ENCODE peak calls at places on chromosomes 13 and 19, in six cellular contexts. One of them, this sample, is unnamed.

GRCh38 chr13:112931028-112931934 is 37.7 kb upstream of the MCF2L start:
- DNase-seq in K562: peak
- DNase-seq in transverse colon: peak
- DNase-seq in IMR-90: peak
- DNase-seq in esophagus squamous epithelium: no peak
- DNase-seq in HepG2: peak
- DNase-seq in this sample: no peak

GRCh38 chr13:113771709-113772331 is 12.8 kb downstream of the TMEM255B start:
- DNase-seq in transverse colon: no peak
- DNase-seq in K562: no peak
- DNase-seq in esophagus squamous epithelium: no peak
- DNase-seq in HepG2: no peak
- DNase-seq in IMR-90: peak
- DNase-seq in this sample: no peak

GRCh38 chr13:49400755-49401659 is 42.9 kb downstream of the CAB39L start:
- DNase-seq in IMR-90: peak
- DNase-seq in esophagus squamous epithelium: no peak
- DNase-seq in K562: no peak
- DNase-seq in HepG2: no peak
- DNase-seq in transverse colon: peak
- DNase-seq in this sample: peak

GRCh38 chr19:10565028-10565566 is 713 bp downstream of the KRI1 start:
- DNase-seq in IMR-90: peak
- DNase-seq in esophagus squamous epithelium: no peak
- DNase-seq in HepG2: no peak
- DNase-seq in transverse colon: peak
- DNase-seq in K562: peak
- DNase-seq in this sample: no peak

GRCh38 chr13:36395280-36395679 is 37.0 kb upstream of the CCNA1 start:
- DNase-seq in K562: no peak
- DNase-seq in esophagus squamous epithelium: no peak
- DNase-seq in IMR-90: peak
- DNase-seq in HepG2: peak
- DNase-seq in transverse colon: no peak
- DNase-seq in this sample: no peak

GRCh38 chr13:35260316-35260715 is 216.2 kb downstream of the MAB21L1 start:
- DNase-seq in K562: no peak
- DNase-seq in IMR-90: no peak
- DNase-seq in esophagus squamous epithelium: no peak
- DNase-seq in HepG2: no peak
- DNase-seq in transverse colon: no peak
- DNase-seq in this sample: no peak

GRCh38 chr13:94433055-94433947 is 46.2 kb downstream of the DCT start:
- DNase-seq in transverse colon: peak
- DNase-seq in IMR-90: no peak
- DNase-seq in esophagus squamous epithelium: no peak
- DNase-seq in K562: peak
- DNase-seq in HepG2: peak
- DNase-seq in this sample: no peak

GRCh38 chr13:26621731-26622401 is 64.4 kb downstream of the WASF3 start:
- DNase-seq in HepG2: peak
- DNase-seq in transverse colon: peak
- DNase-seq in esophagus squamous epithelium: no peak
- DNase-seq in K562: no peak
- DNase-seq in IMR-90: no peak
- DNase-seq in this sample: no peak

GRCh38 chr13:26022538-26023292 is 29.1 kb downstream of the SHISA2 start:
- DNase-seq in esophagus squamous epithelium: no peak
- DNase-seq in IMR-90: peak
- DNase-seq in HepG2: no peak
- DNase-seq in K562: no peak
- DNase-seq in transverse colon: no peak
- DNase-seq in this sample: no peak

DNA sequence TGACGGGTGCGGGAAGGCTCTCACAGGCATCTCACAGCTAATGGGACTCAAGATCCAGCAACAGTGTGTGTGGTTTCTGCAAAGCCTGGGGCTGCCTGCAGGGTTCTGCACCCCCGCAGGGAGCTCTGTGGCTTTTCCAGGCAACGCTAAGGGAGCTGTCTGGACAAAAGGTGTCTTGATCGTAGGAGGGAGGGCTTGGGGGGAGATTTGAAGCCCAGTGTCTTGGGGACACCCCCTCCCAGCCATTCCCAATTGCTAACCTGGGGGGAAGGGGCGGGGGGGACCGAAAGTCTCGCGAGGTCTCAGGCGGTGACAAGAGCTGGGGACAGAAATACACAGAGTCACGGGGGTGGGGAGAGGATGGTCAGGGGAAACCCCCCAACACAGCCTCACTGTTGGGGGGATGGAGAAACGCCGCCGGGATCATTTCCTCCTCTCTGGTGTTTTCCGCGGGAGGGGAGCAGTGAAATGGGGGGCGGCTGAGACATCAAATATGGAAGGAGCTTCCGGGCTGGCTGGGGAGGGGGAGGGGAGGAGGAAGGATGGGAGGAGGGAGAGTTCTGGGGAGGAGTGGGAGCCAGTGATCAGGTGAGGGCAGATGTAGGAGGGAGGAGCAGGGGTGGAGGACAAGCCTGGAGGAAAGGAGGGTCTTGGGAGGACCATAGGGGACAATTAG is 13.3 kb downstream of the KCNC3 start:
- DNase-seq in esophagus squamous epithelium: no peak
- DNase-seq in IMR-90: no peak
- DNase-seq in transverse colon: no peak
- DNase-seq in K562: peak
- DNase-seq in HepG2: no peak
- DNase-seq in this sample: no peak
- TF ChIP-seq POLR2A in esophagus squamous epithelium: no peak
- TF ChIP-seq POLR2A in IMR-90: no peak
- TF ChIP-seq POLR2A in transverse colon: no peak
- TF ChIP-seq POLR2A in K562: peak
- TF ChIP-seq POLR2A in HepG2: no peak
- TF ChIP-seq POLR2A in this sample: no peak

GRCh38 chr19:55096061-55096701 is 20.5 kb downstream of the EPS8L1 start:
- DNase-seq in IMR-90: no peak
- DNase-seq in esophagus squamous epithelium: no peak
- DNase-seq in transverse colon: no peak
- DNase-seq in K562: no peak
- DNase-seq in HepG2: no peak
- DNase-seq in this sample: no peak

GRCh38 chr19:55101261-55101660 is 16.2 kb downstream of the PPP1R12C start:
- DNase-seq in HepG2: no peak
- DNase-seq in transverse colon: no peak
- DNase-seq in K562: no peak
- DNase-seq in IMR-90: no peak
- DNase-seq in esophagus squamous epithelium: no peak
- DNase-seq in this sample: no peak

GRCh38 chr19:55099557-55100506 is 17.6 kb downstream of the PPP1R12C start:
- DNase-seq in esophagus squamous epithelium: no peak
- DNase-seq in HepG2: no peak
- DNase-seq in K562: no peak
- DNase-seq in IMR-90: no peak
- DNase-seq in transverse colon: no peak
- DNase-seq in this sample: peak

GRCh38 chr19:55097864-55098715 is 19.3 kb downstream of the PPP1R12C start:
- DNase-seq in IMR-90: no peak
- DNase-seq in HepG2: no peak
- DNase-seq in transverse colon: no peak
- DNase-seq in esophagus squamous epithelium: no peak
- DNase-seq in K562: no peak
- DNase-seq in this sample: no peak

GRCh38 chr19:55098716-55099556 is 18.5 kb downstream of the PPP1R12C start:
- DNase-seq in IMR-90: no peak
- DNase-seq in K562: no peak
- DNase-seq in transverse colon: no peak
- DNase-seq in esophagus squamous epithelium: no peak
- DNase-seq in HepG2: no peak
- DNase-seq in this sample: no peak
- TF ChIP-seq CTCF in IMR-90: no peak
- TF ChIP-seq CTCF in K562: no peak
- TF ChIP-seq CTCF in transverse colon: no peak
- TF ChIP-seq CTCF in esophagus squamous epithelium: no peak
- TF ChIP-seq CTCF in HepG2: peak
- TF ChIP-seq CTCF in this sample: no peak

DNA sequence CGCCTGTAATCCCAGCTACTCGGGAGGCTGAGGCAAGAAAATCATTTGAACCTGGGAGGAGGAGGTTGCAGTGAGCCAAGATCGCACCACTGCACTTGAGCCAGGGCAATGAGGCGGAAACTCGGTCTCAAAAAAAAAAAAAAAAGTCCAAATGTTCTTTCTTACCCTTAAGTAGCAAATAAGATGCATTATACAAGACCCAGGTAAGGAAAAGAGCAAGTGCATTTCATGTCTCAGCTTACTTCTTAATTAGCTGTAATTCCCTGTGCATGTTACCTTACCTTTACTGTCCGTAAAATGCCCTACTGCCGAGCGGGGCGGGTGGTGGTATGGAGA is 3.8 kb upstream of the ZNF681 start:
- DNase-seq in K562: no peak
- DNase-seq in transverse colon: no peak
- DNase-seq in IMR-90: no peak
- DNase-seq in esophagus squamous epithelium: no peak
- DNase-seq in HepG2: no peak
- DNase-seq in this sample: no peak
- H3K4me3 ChIP-seq in K562: peak
- H3K4me3 ChIP-seq in transverse colon: no peak
- H3K4me3 ChIP-seq in IMR-90: peak
- H3K4me3 ChIP-seq in esophagus squamous epithelium: peak
- H3K4me3 ChIP-seq in HepG2: no peak
- H3K4me3 ChIP-seq in this sample: peak

GRCh38 chr19:581399-582111 is 8.1 kb upstream of the HCN2 start:
- DNase-seq in IMR-90: no peak
- DNase-seq in K562: no peak
- DNase-seq in transverse colon: no peak
- DNase-seq in HepG2: no peak
- DNase-seq in esophagus squamous epithelium: no peak
- DNase-seq in this sample: no peak

GRCh38 chr19:583968-584239 is 5.8 kb upstream of the HCN2 start:
- DNase-seq in HepG2: no peak
- DNase-seq in transverse colon: no peak
- DNase-seq in K562: no peak
- DNase-seq in IMR-90: no peak
- DNase-seq in esophagus squamous epithelium: no peak
- DNase-seq in this sample: no peak

GRCh38 chr19:584240-585001 is 5.3 kb upstream of the HCN2 start:
- DNase-seq in transverse colon: peak
- DNase-seq in IMR-90: peak
- DNase-seq in esophagus squamous epithelium: no peak
- DNase-seq in HepG2: no peak
- DNase-seq in K562: peak
- DNase-seq in this sample: no peak

GRCh38 chr19:582497-583197 is 7.0 kb upstream of the HCN2 start:
- DNase-seq in K562: no peak
- DNase-seq in esophagus squamous epithelium: no peak
- DNase-seq in IMR-90: peak
- DNase-seq in HepG2: no peak
- DNase-seq in transverse colon: no peak
- DNase-seq in this sample: no peak

DNA sequence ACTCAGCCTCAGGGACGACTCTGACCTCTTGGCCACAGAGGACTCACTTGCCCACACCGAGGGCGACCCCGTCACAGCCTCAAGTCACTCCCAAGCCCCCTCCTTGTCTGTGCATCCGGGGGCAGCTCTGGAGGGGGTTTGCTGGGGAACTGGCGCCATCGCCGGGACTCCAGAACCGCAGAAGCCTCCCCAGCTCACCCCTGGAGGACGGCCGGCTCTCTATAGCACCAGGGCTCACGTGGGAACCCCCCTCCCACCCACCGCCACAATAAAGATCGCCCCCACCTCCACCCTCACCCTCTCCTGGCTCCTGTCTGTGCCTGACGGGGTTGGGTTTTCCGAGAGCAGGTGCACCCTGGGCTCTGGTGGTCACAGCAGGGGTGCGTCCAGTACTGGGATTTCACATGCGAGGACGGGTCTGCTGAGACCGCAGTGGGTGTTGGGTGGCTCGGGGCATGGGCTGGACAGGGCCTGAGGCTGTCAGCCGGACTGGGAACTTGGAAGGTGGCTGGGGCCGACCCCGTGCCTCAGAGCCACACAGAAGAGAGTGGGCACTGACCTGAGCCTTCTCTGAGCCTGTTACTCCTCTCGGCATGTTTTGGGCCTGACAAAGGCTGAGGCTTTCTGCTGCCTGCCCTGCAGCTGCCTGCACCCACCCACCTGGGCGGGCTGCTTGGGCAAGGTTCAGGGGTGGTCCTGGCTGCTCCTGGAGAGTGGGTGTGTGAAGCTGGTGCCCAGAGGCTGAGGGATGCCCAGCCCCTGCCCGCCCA is 6.3 kb upstream of the HCN2 start:
- DNase-seq in esophagus squamous epithelium: no peak
- DNase-seq in transverse colon: no peak
- DNase-seq in K562: no peak
- DNase-seq in HepG2: no peak
- DNase-seq in IMR-90: no peak
- DNase-seq in this sample: no peak
- TF ChIP-seq POLR2A in esophagus squamous epithelium: no peak
- TF ChIP-seq POLR2A in transverse colon: no peak
- TF ChIP-seq POLR2A in K562: no peak
- TF ChIP-seq POLR2A in HepG2: no peak
- TF ChIP-seq POLR2A in IMR-90: no peak
- TF ChIP-seq POLR2A in this sample: no peak

DNA sequence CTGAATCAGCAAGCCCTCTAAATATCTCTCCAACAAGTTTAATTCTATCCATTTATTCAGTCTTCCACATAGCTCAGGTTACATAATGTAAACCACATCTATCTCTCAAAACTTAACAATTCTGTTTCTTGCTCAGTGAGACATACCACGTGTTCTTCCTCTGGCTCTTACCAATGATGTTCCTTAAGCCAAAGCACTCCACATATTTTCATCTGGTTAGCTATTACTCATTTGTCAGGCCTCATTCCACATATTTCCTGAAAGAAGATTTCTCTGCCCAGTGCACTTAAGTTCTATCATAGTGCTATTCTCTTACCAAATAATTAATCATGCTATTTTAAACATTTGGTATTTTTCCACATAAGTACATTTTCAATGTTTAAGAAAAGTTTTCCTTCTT is 403.3 kb upstream of the ATXN8OS start:
- DNase-seq in K562: no peak
- DNase-seq in esophagus squamous epithelium: no peak
- DNase-seq in IMR-90: no peak
- DNase-seq in HepG2: no peak
- DNase-seq in transverse colon: no peak
- DNase-seq in this sample: no peak
- TF ChIP-seq CTCF in K562: no peak
- TF ChIP-seq CTCF in esophagus squamous epithelium: no peak
- TF ChIP-seq CTCF in IMR-90: no peak
- TF ChIP-seq CTCF in HepG2: no peak
- TF ChIP-seq CTCF in transverse colon: no peak
- TF ChIP-seq CTCF in this sample: no peak

DNA sequence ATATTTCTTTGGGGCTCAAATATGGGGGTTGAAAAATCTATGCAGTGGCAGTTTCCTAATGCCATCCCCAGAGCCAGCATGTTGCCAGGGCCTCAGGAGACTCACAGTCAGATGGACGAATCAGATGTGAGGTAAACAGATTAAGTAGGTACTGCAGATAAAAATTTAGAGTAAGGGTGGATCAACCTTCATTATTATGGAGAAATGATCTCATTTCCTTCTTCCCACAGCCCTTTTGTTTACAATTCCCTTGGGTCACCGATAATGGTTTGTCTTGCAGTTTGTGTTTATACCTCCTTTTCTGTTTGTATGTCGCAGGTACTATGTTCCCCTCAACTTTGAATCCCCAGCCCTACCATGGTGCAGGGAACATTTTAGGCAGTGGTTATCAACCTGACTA is 20.0 kb downstream of the DIAPH3 start:
- DNase-seq in K562: no peak
- DNase-seq in IMR-90: no peak
- DNase-seq in esophagus squamous epithelium: no peak
- DNase-seq in transverse colon: no peak
- DNase-seq in HepG2: no peak
- DNase-seq in this sample: no peak
- H3K4me3 ChIP-seq in K562: no peak
- H3K4me3 ChIP-seq in IMR-90: no peak
- H3K4me3 ChIP-seq in esophagus squamous epithelium: no peak
- H3K4me3 ChIP-seq in transverse colon: no peak
- H3K4me3 ChIP-seq in HepG2: no peak
- H3K4me3 ChIP-seq in this sample: no peak